ENCODE peak calls at places on chromosomes 5 and 9, in eight cellular contexts. I is PC-3, E is K562, L is Karpas-422, F is SK-N-SH, Q is HCT116, T is neural progenitor cell, R is mesenchymal stem cell. N is an unnamed sample.

GRCh38 chr5:90932052-90932699 is 373.6 kb downstream of the ADGRV1 start:
- DNase-seq in I (peak; percentile 93), E (peak; percentile 59), L (peak; percentile 59), F (peak; percentile 77), Q (peak; percentile 44), T (peak; percentile 80), R (peak; percentile 71), N (peak; percentile 77)

GRCh38 chr9:70484232-70485130 is 70.0 kb upstream of the KLF9 start:
- DNase-seq in I (peak; percentile 53), E (peak; percentile 80), L (peak; percentile 58), F (peak; percentile 74), Q (peak; percentile 68), T (peak; percentile 73), R (peak; percentile 88), N (peak; percentile 70)

GRCh38 chr5:76604838-76605237 is 18.4 kb downstream of the F2RL2 start:
- DNase-seq in I (peak; percentile 54), E (no peak), L (no peak), F (no peak), Q (no peak), T (no peak), R (peak; percentile 61), N (no peak)

GRCh38 chr9:125121156-125121555 is 22.2 kb downstream of the SCAI start:
- DNase-seq in I (peak; percentile 38), E (no peak), L (no peak), F (no peak), Q (no peak), T (no peak), R (no peak), N (no peak)

GRCh38 chr5:102450313-102450990 is 48.3 kb downstream of the SLCO6A1 start:
- DNase-seq in I (peak; percentile 72), E (no peak), L (peak; percentile 70), F (no peak), Q (peak; percentile 40), T (peak; percentile 11), R (peak; percentile 4), N (peak; percentile 64)

GRCh38 chr5:178069909-178070308 is 43.4 kb upstream of the N4BP3 start:
- DNase-seq in I (peak; percentile 70), E (peak; percentile 77), L (peak; percentile 90), F (no peak), Q (peak; percentile 35), T (peak; percentile 63), R (peak; percentile 41), N (peak; percentile 91)

GRCh38 chr5:59193616-59194319 is 610.9 kb downstream of the RAB3C start:
- DNase-seq in I (peak; percentile 75), E (no peak), L (no peak), F (no peak), Q (no peak), T (no peak), R (peak; percentile 98), N (no peak)

GRCh38 chr5:67290620-67291019 is 94.0 kb upstream of the CD180 start:
- DNase-seq in I (no peak), E (no peak), L (no peak), F (no peak), Q (no peak), T (no peak), R (no peak), N (no peak)

GRCh38 chr9:19233344-19233743 is 2.9 kb downstream of the DENND4C start:
- DNase-seq in I (no peak), E (no peak), L (peak; percentile 65), F (no peak), Q (no peak), T (no peak), R (no peak), N (no peak)

GRCh38 chr5:148740966-148741742 is 85.3 kb upstream of the ADRB2 start:
- DNase-seq in I (peak; percentile 96), E (peak; percentile 35), L (peak; percentile 88), F (peak; percentile 39), Q (peak; percentile 54), T (peak; percentile 29), R (peak; percentile 74), N (no peak)

GRCh38 chr9:9752722-9753121 is 860.1 kb downstream of the PTPRD start:
- DNase-seq in I (no peak), E (no peak), L (peak; percentile 17), F (no peak), Q (no peak), T (no peak), R (no peak), N (no peak)

GRCh38 chr9:8412327-8412726 is 612.7 kb upstream of the DMAC1 start:
- DNase-seq in I (no peak), E (no peak), L (no peak), F (no peak), Q (no peak), T (no peak), R (no peak), N (no peak)

GRCh38 chr5:53983568-53984465 is 326.6 kb downstream of the ARL15 start:
- DNase-seq in I (peak; percentile 73), E (no peak), L (no peak), F (no peak), Q (no peak), T (no peak), R (no peak), N (no peak)

GRCh38 chr5:137282216-137282615 is 216.9 kb downstream of the SPOCK1 start:
- DNase-seq in I (peak; percentile 59), E (peak; percentile 9), L (no peak), F (no peak), Q (no peak), T (no peak), R (peak; percentile 46), N (peak; percentile 62)

GRCh38 chr5:128984480-128984879 is 19.2 kb downstream of the SLC27A6 start:
- DNase-seq in I (no peak), E (no peak), L (no peak), F (no peak), Q (no peak), T (no peak), R (peak; percentile 11), N (no peak)

GRCh38 chr5:10583663-10584572 is 20.0 kb downstream of the ANKRD33B start:
- DNase-seq in I (no peak), E (no peak), L (no peak), F (no peak), Q (no peak), T (no peak), R (no peak), N (no peak)

GRCh38 chr5:85681871-85682270 is 935.9 kb upstream of the COX7C start:
- DNase-seq in I (no peak), E (peak; percentile 5), L (no peak), F (no peak), Q (no peak), T (no peak), R (no peak), N (peak; percentile 44)

GRCh38 chr5:153901449-153901848 is 137.3 kb downstream of the FAM114A2 start:
- DNase-seq in I (no peak), E (no peak), L (no peak), F (no peak), Q (no peak), T (no peak), R (no peak), N (no peak)

GRCh38 chr5:108661590-108662219 is 86.0 kb upstream of the FER start:
- DNase-seq in I (peak; percentile 92), E (no peak), L (no peak), F (no peak), Q (no peak), T (no peak), R (peak; percentile 31), N (no peak)

GRCh38 chr9:71680189-71680983 is 87.9 kb downstream of the CEMIP2 start:
- DNase-seq in I (peak; percentile 82), E (no peak), L (no peak), F (no peak), Q (no peak), T (no peak), R (peak; percentile 15), N (no peak)
- H3K9ac ChIP-seq in I (no peak overlapping the region), E (no peak overlapping the region), L (no peak overlapping the region), F (peak overlapping the region; percentile 17), Q (no peak overlapping the region), T (no peak overlapping the region), R (peak overlapping the region; percentile 59), N (no peak overlapping the region)

GRCh38 chr9:4656621-4657020 is 5.5 kb upstream of the PLPP6 start:
- DNase-seq in I (no peak), E (no peak), L (no peak), F (no peak), Q (no peak), T (no peak), R (no peak), N (no peak)
- H3K27me3 ChIP-seq in I (no peaks in the 10 kb centered on the region), E (peaks cover 9% of the 10 kb centered on the region), L (no peaks in the 10 kb centered on the region), F (no peaks in the 10 kb centered on the region), Q (no peaks in the 10 kb centered on the region), T (no peaks in the 10 kb centered on the region), R (no peaks in the 10 kb centered on the region), N (no peaks in the 10 kb centered on the region)

DNA sequence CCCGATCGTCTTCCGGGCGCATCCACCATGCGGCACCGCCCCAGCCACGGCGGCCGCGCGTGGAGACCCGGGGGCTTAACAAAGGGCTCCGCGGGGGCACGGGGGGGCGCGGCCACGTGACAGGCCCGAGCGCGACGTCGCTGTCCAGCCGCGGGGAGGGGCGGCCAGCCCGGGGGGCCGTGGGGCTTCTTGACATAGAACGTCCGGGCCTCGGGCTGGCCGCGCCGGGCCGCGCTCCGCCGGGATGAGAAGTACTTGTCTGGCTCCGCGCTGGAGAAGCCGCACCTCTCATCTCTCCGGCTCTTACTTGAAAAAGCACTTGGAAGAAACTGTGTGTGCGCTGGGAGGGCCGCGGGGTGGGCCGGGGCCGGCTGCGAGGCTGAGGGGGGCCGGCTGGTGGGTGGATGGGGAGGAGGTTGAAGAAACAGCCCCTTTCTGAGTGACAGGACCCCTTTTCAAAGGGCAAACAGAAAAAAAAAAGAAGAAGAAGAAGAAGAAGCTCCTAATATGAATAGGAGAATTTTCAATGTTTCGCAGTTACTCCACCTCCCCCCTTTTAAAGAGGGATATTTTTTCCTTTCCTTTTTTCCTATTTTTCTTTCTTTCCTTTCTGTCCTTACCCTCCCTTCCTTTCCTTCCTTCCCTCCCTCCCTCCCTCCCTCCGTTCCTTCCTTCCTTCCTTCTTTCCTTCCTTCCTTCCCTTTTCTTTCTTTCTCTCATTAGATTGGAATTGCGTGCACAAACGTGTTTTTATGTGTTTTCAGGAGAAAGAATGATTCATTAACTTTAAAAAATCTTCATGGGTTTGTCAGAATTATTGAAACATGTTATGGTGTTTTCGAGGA is 21.3 kb downstream of the NR2F1 start:
- DNase-seq in I (no peak), E (no peak), L (no peak), F (peak; percentile 47), Q (no peak), T (peak; percentile 74), R (peak; percentile 51), N (peak; percentile 76)
- H3K4me1 ChIP-seq in I (peaks cover 41% of the 10 kb centered on the region), E (no peaks in the 10 kb centered on the region), L (peaks cover 5% of the 10 kb centered on the region), F (peaks cover 29% of the 10 kb centered on the region), Q (peaks cover 10% of the 10 kb centered on the region), T (peaks cover 43% of the 10 kb centered on the region), R (peaks cover 15% of the 10 kb centered on the region), N (peaks cover 4% of the 10 kb centered on the region)

DNA sequence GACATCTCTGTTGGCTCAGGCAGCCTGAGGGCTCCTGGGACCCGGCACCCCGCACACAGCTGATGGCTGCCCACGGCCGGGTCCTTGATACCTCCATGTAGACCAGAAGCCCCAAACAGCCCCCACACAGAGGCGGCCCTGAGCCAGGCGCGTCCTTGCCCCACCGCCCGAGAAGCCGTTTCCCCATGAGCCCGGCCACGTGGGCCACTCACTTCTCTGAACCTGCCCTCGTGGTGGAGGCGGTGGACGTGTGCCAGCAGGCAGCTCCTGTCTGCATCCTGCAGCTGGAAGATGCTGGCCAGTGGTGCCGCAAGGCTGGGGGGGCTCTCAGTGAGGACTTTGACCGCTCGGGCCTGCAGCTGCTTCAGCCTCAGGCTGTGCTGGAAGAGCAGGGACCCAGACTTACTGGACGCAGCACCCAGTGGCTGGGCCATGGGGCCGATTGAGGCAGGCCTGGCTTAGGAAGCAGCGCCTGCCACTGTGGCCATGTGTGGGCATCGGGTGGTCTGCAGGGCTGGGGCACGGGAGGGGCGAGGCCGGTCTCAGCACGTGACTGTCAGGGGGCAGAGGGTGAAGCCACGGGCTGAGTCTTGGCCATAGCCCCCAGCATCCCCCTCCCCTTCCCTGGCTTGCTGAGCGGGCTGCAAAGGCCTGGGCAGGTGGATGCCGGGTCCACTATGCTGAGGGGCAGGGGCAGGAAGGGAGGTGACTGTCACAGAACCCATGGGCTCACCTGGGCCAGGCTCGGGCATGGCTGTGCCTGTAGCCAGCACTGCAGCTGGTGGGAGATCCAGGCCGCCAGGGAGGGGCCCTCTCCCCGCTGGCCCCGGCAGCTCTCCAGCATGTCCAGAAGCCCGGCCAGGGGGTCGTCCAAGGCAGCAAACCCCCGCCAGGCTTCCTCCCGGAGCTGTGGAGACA is 50.0 kb downstream of the EXD3 start:
- DNase-seq in I (no peak), E (no peak), L (no peak), F (no peak), Q (no peak), T (no peak), R (no peak), N (no peak)
- H3K9ac ChIP-seq in I (no peak overlapping the region), E (no peak overlapping the region), L (no peak overlapping the region), F (no peak overlapping the region), Q (no peak overlapping the region), T (no peak overlapping the region), R (no peak overlapping the region), N (no peak overlapping the region)